ENCODE peak calls at places on chromosomes 1 and 21, in five cellular contexts. One of them, this sample, is unnamed.

GRCh38 chr21:36055551-36055950 is 4.8 kb downstream of the SETD4 start:
- DNase-seq in upper lobe of right lung: no peak
- DNase-seq in CD8-positive, alpha-beta T cell: no peak
- DNase-seq in right cardiac atrium: no peak
- DNase-seq in Panc1: no peak
- DNase-seq in this sample: no peak

GRCh38 chr1:27643626-27644368 is 8.8 kb upstream of the FGR start:
- DNase-seq in CD8-positive, alpha-beta T cell: peak
- DNase-seq in upper lobe of right lung: no peak
- DNase-seq in Panc1: peak
- DNase-seq in right cardiac atrium: peak
- DNase-seq in this sample: peak

GRCh38 chr1:214551052-214551435 is 358 bp downstream of the PTPN14 start:
- DNase-seq in upper lobe of right lung: peak
- DNase-seq in Panc1: no peak
- DNase-seq in right cardiac atrium: peak
- DNase-seq in CD8-positive, alpha-beta T cell: no peak
- DNase-seq in this sample: no peak

GRCh38 chr1:55636691-55637090 is 421.5 kb upstream of the USP24 start:
- DNase-seq in right cardiac atrium: no peak
- DNase-seq in Panc1: no peak
- DNase-seq in CD8-positive, alpha-beta T cell: no peak
- DNase-seq in upper lobe of right lung: no peak
- DNase-seq in this sample: no peak

GRCh38 chr1:159831696-159832225 is 5.1 kb downstream of the SLAMF8 start:
- DNase-seq in Panc1: no peak
- DNase-seq in upper lobe of right lung: no peak
- DNase-seq in CD8-positive, alpha-beta T cell: no peak
- DNase-seq in right cardiac atrium: no peak
- DNase-seq in this sample: no peak

GRCh38 chr21:29332461-29333354 is 34.0 kb downstream of the BACH1 start:
- DNase-seq in CD8-positive, alpha-beta T cell: no peak
- DNase-seq in right cardiac atrium: no peak
- DNase-seq in Panc1: no peak
- DNase-seq in upper lobe of right lung: no peak
- DNase-seq in this sample: no peak

GRCh38 chr1:158720620-158721019 is at the start of gene OR6K3:
- DNase-seq in right cardiac atrium: no peak
- DNase-seq in upper lobe of right lung: no peak
- DNase-seq in CD8-positive, alpha-beta T cell: no peak
- DNase-seq in Panc1: no peak
- DNase-seq in this sample: no peak

GRCh38 chr1:96358057-96358456 is 363.5 kb upstream of the PTBP2 start:
- DNase-seq in Panc1: no peak
- DNase-seq in upper lobe of right lung: no peak
- DNase-seq in right cardiac atrium: no peak
- DNase-seq in CD8-positive, alpha-beta T cell: no peak
- DNase-seq in this sample: no peak

GRCh38 chr1:154404511-154404931 is 622 bp upstream of the IL6R start:
- DNase-seq in right cardiac atrium: no peak
- DNase-seq in Panc1: no peak
- DNase-seq in CD8-positive, alpha-beta T cell: no peak
- DNase-seq in upper lobe of right lung: peak
- DNase-seq in this sample: no peak

GRCh38 chr1:174626031-174627020 is 178.6 kb downstream of the GPR52 start:
- DNase-seq in Panc1: no peak
- DNase-seq in upper lobe of right lung: no peak
- DNase-seq in CD8-positive, alpha-beta T cell: no peak
- DNase-seq in right cardiac atrium: no peak
- DNase-seq in this sample: no peak

DNA sequence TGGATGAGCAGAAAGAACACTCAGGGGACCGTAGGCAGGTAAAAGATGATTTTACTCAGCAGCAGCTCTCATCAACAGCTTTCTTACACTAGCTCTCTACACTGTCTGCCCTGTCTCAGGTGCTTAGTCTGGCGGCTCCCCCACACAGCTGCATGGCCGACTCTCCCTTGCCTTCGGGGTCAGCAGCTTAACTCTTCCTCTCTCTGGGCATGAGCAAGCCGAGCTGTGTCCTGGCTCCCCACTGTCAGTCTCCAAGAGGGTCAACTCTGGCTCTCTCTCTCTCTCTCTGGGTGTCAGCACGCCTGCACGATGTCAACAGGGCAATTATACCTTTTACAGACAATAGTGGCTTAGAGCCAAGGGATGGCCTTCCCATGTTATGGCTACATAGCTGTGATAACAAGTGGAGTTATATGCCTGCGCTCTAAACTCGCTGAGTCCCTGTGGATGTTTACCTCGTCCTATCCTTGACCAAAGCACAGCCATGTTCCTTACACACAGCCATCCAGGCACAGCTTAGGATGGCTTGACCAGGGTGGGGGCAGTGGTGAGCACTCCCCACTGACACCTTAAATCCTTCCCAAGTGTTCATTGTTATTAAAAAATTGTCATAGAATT is 3.1 kb upstream of the BCL10 start:
- DNase-seq in upper lobe of right lung: no peak
- DNase-seq in right cardiac atrium: no peak
- DNase-seq in Panc1: no peak
- DNase-seq in CD8-positive, alpha-beta T cell: no peak
- DNase-seq in this sample: no peak
- H3K4me3 ChIP-seq in upper lobe of right lung: no peak
- H3K4me3 ChIP-seq in right cardiac atrium: no peak
- H3K4me3 ChIP-seq in Panc1: no peak
- H3K4me3 ChIP-seq in CD8-positive, alpha-beta T cell: no peak
- H3K4me3 ChIP-seq in this sample: no peak

DNA sequence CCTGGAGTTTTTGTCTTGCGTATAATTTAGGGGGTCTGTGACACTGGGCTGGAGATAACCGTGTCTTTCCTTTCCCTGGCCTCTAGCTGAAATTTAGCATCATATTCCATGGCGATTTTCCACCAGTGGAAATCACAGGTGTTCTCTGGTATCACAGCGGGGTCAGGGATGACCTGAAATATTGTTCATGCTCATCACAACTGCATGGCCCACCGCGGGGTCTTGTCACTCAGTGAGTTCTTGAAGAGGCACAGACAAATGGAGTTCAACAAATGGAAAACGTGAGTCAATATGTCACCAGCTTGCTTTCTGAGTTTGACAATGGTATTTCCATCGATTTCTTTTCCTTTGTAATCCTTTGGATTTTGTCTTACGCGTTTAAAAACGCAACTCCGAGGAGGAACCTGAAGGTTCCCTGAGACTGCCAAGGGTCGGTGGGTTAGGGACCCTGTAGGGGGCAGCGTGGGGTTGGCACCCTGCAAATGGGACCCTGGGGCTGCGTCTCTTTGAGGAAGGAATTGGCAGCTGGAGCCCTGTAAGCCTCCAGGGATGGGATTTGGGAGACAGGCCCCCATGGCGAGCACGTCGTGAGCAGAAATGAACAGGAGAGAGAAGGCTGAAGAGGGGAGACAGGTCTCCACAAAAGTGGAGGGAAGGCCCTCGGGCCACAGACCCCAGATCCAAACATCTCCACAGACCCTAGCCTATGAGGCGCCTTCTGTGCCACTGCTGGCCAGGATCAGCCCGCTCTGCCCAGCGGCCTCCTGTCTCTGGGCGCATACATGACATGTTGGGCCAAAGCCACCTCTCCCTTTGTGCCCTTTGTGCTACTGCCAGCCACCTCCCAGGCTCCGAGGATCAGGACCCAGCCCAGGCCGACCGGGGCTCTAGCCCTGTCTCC is 32.1 kb upstream of the RUNX3 start:
- DNase-seq in CD8-positive, alpha-beta T cell: peak
- DNase-seq in right cardiac atrium: no peak
- DNase-seq in upper lobe of right lung: no peak
- DNase-seq in Panc1: no peak
- DNase-seq in this sample: no peak
- H3K4me3 ChIP-seq in CD8-positive, alpha-beta T cell: peak
- H3K4me3 ChIP-seq in right cardiac atrium: no peak
- H3K4me3 ChIP-seq in upper lobe of right lung: no peak
- H3K4me3 ChIP-seq in Panc1: no peak
- H3K4me3 ChIP-seq in this sample: peak

DNA sequence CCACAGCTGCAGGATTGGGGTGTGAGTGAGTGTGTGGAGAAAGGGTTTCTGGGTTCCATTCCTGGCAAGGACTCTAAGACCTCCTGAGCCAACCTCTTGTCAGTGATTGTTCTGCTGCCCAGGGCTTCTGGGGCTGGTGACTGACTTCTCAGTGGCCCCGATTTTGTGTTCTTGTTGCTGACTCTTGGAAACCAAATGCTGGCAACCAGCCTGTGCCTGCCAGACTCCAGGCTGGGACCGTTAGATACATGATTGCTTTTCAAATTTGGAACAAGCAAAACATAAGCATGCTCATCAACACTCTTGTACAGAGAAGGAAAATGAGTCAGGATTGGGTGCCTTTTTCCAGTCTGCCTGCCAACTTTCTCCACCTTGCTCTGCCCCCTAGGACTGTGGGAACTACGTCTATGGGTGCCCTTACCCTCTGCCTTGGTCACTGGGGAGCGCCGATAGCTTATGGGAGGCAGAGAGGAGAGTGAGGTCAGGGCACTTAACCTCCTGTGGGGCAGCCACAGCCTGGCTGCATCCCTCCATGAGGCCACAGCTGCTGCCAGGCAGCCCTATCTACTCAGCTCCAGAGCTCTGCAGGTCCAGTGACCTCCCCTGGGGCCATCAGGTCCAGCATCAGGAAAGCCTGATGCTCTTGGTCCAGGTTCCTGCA is 39.3 kb upstream of the EPS8L3 start:
- DNase-seq in upper lobe of right lung: no peak
- DNase-seq in right cardiac atrium: no peak
- DNase-seq in Panc1: no peak
- DNase-seq in CD8-positive, alpha-beta T cell: no peak
- DNase-seq in this sample: no peak
- H3K4me3 ChIP-seq in upper lobe of right lung: no peak
- H3K4me3 ChIP-seq in right cardiac atrium: no peak
- H3K4me3 ChIP-seq in Panc1: no peak
- H3K4me3 ChIP-seq in CD8-positive, alpha-beta T cell: peak
- H3K4me3 ChIP-seq in this sample: peak

DNA sequence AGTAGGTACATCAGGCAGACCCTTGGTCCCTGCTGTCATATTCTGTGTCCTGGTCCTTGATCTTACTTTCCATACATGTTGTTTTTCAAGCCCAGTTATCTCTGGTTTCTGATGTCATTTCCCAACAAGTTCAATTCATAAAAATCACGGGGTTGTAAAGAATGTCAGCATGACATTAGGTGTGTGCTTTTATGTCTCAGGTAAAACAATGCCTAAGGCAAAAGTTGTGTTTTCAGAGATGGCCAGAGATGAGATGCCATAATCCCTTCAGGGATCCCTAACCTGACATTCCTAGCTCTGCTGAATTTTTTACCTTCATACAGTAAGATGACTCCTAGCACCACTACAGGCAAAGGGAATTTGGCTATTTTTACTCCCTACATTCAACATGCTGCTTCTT is 390.3 kb upstream of the PKN2 start:
- DNase-seq in CD8-positive, alpha-beta T cell: no peak
- DNase-seq in Panc1: no peak
- DNase-seq in upper lobe of right lung: no peak
- DNase-seq in right cardiac atrium: no peak
- DNase-seq in this sample: no peak
- H3K4me3 ChIP-seq in CD8-positive, alpha-beta T cell: no peak
- H3K4me3 ChIP-seq in Panc1: no peak
- H3K4me3 ChIP-seq in upper lobe of right lung: no peak
- H3K4me3 ChIP-seq in right cardiac atrium: no peak
- H3K4me3 ChIP-seq in this sample: no peak

GRCh38 chr1:1426961-1427934 is 6.2 kb upstream of the ANKRD65 start:
- DNase-seq in right cardiac atrium: peak
- DNase-seq in upper lobe of right lung: peak
- DNase-seq in CD8-positive, alpha-beta T cell: no peak
- DNase-seq in Panc1: no peak
- DNase-seq in this sample: no peak
- H3K4me3 ChIP-seq in right cardiac atrium: peak
- H3K4me3 ChIP-seq in upper lobe of right lung: peak
- H3K4me3 ChIP-seq in CD8-positive, alpha-beta T cell: no peak
- H3K4me3 ChIP-seq in Panc1: peak
- H3K4me3 ChIP-seq in this sample: no peak

DNA sequence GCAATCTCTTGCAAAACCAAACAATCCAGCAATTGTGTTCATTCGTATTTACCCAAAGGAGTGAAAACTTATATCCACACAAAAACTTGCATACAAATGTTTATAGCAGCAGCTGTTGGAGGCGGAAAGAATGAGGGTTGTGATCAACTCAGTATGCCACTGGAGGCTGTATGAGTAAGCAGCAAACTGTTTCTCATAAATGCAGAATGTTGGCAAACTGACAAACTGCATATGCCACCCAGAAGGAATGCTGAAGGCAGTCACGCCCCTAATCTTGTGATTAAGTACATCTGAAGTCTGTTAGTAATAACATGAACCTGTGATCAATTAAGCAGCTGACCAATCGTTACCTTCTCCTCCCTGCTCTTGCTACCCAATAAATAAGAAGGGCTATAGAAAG is 60.5 kb upstream of the CR2 start:
- DNase-seq in upper lobe of right lung: no peak
- DNase-seq in CD8-positive, alpha-beta T cell: no peak
- DNase-seq in Panc1: peak
- DNase-seq in right cardiac atrium: no peak
- DNase-seq in this sample: no peak
- H3K4me3 ChIP-seq in upper lobe of right lung: no peak
- H3K4me3 ChIP-seq in CD8-positive, alpha-beta T cell: no peak
- H3K4me3 ChIP-seq in Panc1: no peak
- H3K4me3 ChIP-seq in right cardiac atrium: no peak
- H3K4me3 ChIP-seq in this sample: no peak

This sample was measured in CD8-positive, alpha-beta memory T cell.